ENCODE peak calls at places on chromosomes 12 and 14, in eight cellular contexts. R, P, H, U, J, M, Z and N are unnamed samples.
A peak's percentile ranks its signal among the peaks of the same experiment; 100 is the strongest.

GRCh38 chr12:34599530-34600513 is 577.5 kb downstream of the ALG10 start:
- DNase-seq in R (no peak), P (no peak), H (no peak), U (no peak), J (no peak), M (peak; percentile 38), Z (no peak), N (no peak)

GRCh38 chr14:100363053-100363452 is 39.9 kb downstream of the SLC25A47 start:
- DNase-seq in R (no peak), P (no peak), H (no peak), U (no peak), J (no peak), M (no peak), Z (no peak), N (no peak)

GRCh38 chr12:18546399-18546798 is 191.4 kb downstream of the PLCZ1 start:
- DNase-seq in R (no peak), P (peak; percentile 80), H (peak; percentile 85), U (no peak), J (no peak), M (no peak), Z (peak; percentile 7), N (peak; percentile 22)

GRCh38 chr12:53750812-53751335 is 905 bp downstream of the CISTR start:
- DNase-seq in R (no peak), P (peak; percentile 24), H (no peak), U (no peak), J (no peak), M (no peak), Z (no peak), N (no peak)

GRCh38 chr14:32078794-32079663 is 1.9 kb downstream of the ARHGAP5 start:
- DNase-seq in R (no peak), P (peak; percentile 20), H (peak; percentile 30), U (no peak), J (no peak), M (no peak), Z (peak; percentile 24), N (peak; percentile 5)

GRCh38 chr12:6463858-6464257 is 6.6 kb downstream of the VAMP1 start:
- DNase-seq in R (no peak), P (no peak), H (no peak), U (no peak), J (no peak), M (no peak), Z (no peak), N (no peak)

GRCh38 chr14:96263347-96264199 is 7.6 kb downstream of the BDKRB1 start:
- DNase-seq in R (no peak), P (no peak), H (no peak), U (no peak), J (no peak), M (peak; percentile 67), Z (no peak), N (no peak)

GRCh38 chr14:95173518-95173917 is 16.2 kb upstream of the DICER1 start:
- DNase-seq in R (peak; percentile 54), P (no peak), H (no peak), U (no peak), J (no peak), M (no peak), Z (no peak), N (no peak)

GRCh38 chr12:101772019-101772774 is 32.9 kb upstream of the SYCP3 start:
- DNase-seq in R (no peak), P (no peak), H (no peak), U (no peak), J (no peak), M (no peak), Z (no peak), N (no peak)

GRCh38 chr14:34498684-34499412 is 36.8 kb upstream of the SPTSSA start:
- DNase-seq in R (no peak), P (peak; percentile 37), H (peak; percentile 38), U (peak; percentile 34), J (no peak), M (no peak), Z (peak; percentile 80), N (peak; percentile 30)

GRCh38 chr14:85122690-85123089 is 407.3 kb upstream of the FLRT2 start:
- DNase-seq in R (no peak), P (peak; percentile 14), H (peak; percentile 56), U (no peak), J (no peak), M (no peak), Z (no peak), N (no peak)

GRCh38 chr14:68977137-68977740 is 1.9 kb downstream of the ACTN1 start:
- DNase-seq in R (no peak), P (no peak), H (no peak), U (no peak), J (no peak), M (no peak), Z (no peak), N (no peak)

GRCh38 chr14:30058401-30058800 is 130.8 kb upstream of the PRKD1 start:
- DNase-seq in R (no peak), P (peak; percentile 15), H (peak; percentile 54), U (no peak), J (no peak), M (no peak), Z (no peak), N (no peak)

GRCh38 chr14:56514663-56515371 is 64.8 kb upstream of the TMEM260 start:
- DNase-seq in R (no peak), P (peak; percentile 54), H (peak; percentile 90), U (no peak), J (no peak), M (no peak), Z (peak; percentile 16), N (peak; percentile 27)

GRCh38 chr14:67722293-67722692 is 20.6 kb downstream of the RDH12 start:
- DNase-seq in R (no peak), P (peak; percentile 58), H (peak; percentile 56), U (peak; percentile 58), J (no peak), M (no peak), Z (no peak), N (peak; percentile 9)

GRCh38 chr12:116964740-116965090 is 54.0 kb downstream of the FBXW8 start:
- DNase-seq in R (no peak), P (no peak), H (no peak), U (no peak), J (no peak), M (no peak), Z (no peak), N (no peak)

GRCh38 chr12:78792052-78792698 is 72.4 kb upstream of the SYT1 start:
- DNase-seq in R (no peak), P (no peak), H (no peak), U (no peak), J (no peak), M (no peak), Z (no peak), N (no peak)

GRCh38 chr12:115543269-115543668 is 734.2 kb downstream of the MED13L start:
- DNase-seq in R (no peak), P (no peak), H (peak; percentile 44), U (no peak), J (no peak), M (no peak), Z (no peak), N (no peak)

GRCh38 chr12:39074063-39074462 is 168.7 kb upstream of the CPNE8 start:
- DNase-seq in R (no peak), P (no peak), H (no peak), U (no peak), J (no peak), M (no peak), Z (no peak), N (no peak)

GRCh38 chr12:39070775-39071174 is 165.4 kb upstream of the CPNE8 start:
- DNase-seq in R (no peak), P (no peak), H (no peak), U (no peak), J (no peak), M (no peak), Z (no peak), N (no peak)

GRCh38 chr12:39077226-39077625 is 171.8 kb upstream of the CPNE8 start:
- DNase-seq in R (no peak), P (no peak), H (no peak), U (no peak), J (no peak), M (no peak), Z (no peak), N (no peak)

GRCh38 chr12:39072658-39073057 is 167.3 kb upstream of the CPNE8 start:
- DNase-seq in R (no peak), P (no peak), H (no peak), U (no peak), J (no peak), M (no peak), Z (no peak), N (no peak)

DNA sequence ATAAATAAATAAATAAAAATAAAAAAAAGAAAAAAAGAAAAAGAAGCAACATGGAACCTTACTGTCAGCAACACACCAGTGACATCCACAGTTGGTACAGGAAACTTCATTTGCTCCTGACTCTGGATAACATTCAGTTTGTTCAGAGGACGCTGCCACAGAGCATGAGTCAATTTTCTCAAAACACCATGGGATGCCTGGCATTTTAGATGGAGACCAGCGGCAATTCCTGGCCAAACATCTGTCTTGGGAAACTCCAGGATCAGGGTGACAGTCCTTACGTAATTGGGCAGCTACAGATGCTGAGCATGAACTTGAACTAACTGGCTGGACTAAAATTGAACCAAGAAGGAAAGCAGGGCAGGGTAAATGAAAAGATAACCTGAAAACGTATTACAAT is 166.2 kb upstream of the CPNE8 start:
- DNase-seq in R (no peak), P (no peak), H (no peak), U (no peak), J (no peak), M (no peak), Z (no peak), N (no peak)
- TF ChIP-seq CTCF in R (no peak), P (no peak), H (no peak), U (no peak), J (no peak), M (no peak), Z (no peak), N (no peak)

GRCh38 chr12:112992541-112993398 is 14.5 kb downstream of the OAS2 start:
- DNase-seq in R (peak; percentile 37), P (peak; percentile 81), H (peak; percentile 65), U (peak; percentile 80), J (peak; percentile 50), M (no peak), Z (peak; percentile 77), N (peak; percentile 59)
- TF ChIP-seq CTCF in R (peak; percentile 99), P (peak; percentile 96), H (peak; percentile 97), U (peak; percentile 100), J (peak; percentile 88), M (peak; percentile 53), Z (peak; percentile 81), N (peak; percentile 95)

DNA sequence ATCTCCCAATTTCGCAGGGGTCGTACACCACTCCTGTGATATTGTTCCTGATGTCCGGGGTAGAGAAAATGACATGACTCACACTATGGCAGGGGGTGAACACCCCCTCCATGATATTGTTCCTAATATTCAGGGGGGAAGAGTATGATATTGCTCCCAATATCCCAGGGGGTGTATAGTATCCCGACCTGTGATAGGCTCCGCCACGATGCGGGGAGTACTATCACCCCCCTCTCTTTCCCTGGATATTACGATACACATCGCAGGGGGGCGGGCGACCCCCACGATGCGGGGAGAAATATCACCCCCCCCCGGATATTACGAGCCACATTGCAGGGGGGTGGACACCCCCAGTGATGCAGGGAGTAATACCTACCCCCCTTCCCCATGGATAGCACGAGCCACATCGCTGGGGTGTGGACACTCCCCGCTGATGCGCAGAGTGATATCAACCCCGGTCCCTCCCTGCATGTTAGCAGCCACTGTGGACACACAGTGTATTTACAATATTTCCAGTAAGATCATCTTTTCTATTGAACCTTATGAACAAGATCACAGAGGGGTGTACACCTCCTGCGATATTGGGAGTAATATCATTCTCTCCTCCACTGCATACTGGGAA is 17.7 kb downstream of the SMIM41 start:
- DNase-seq in R (no peak), P (no peak), H (no peak), U (no peak), J (no peak), M (no peak), Z (no peak), N (no peak)
- TF ChIP-seq CTCF in R (no peak), P (no peak), H (no peak), U (no peak), J (no peak), M (no peak), Z (no peak), N (no peak)

GRCh38 chr12:3282271-3282670 is 205.1 kb downstream of the TSPAN9 start:
- DNase-seq in R (no peak), P (no peak), H (no peak), U (no peak), J (no peak), M (no peak), Z (no peak), N (no peak)
- TF ChIP-seq CTCF in R (no peak), P (no peak), H (no peak), U (no peak), J (no peak), M (no peak), Z (no peak), N (no peak)